ENCODE peak calls at places on chromosomes 5 and 9, in five cellular contexts. One of them, this sample, is unnamed.

GRCh38 chr9:38371495-38371894 is 21.0 kb upstream of the ALDH1B1 start:
- DNase-seq in NCI-H774: peak; percentile 60
- DNase-seq in activated naive CD8-positive, alpha-beta T cell treated with anti-CD3 and anti-CD28 coated beads, Interleukin-2, amount 50 U/mL, for 16 hours: no peak
- DNase-seq in GM23248: peak; percentile 42
- DNase-seq in KBM-7: peak; percentile 14
- DNase-seq in this sample: no peak

GRCh38 chr5:154141686-154142300 is 48.7 kb upstream of the GALNT10 start:
- DNase-seq in activated naive CD8-positive, alpha-beta T cell treated with anti-CD3 and anti-CD28 coated beads, Interleukin-2, amount 50 U/mL, for 16 hours: no peak
- DNase-seq in NCI-H774: no peak
- DNase-seq in GM23248: no peak
- DNase-seq in KBM-7: no peak
- DNase-seq in this sample: no peak

GRCh38 chr5:41575110-41575779 is 64.8 kb upstream of the PLCXD3 start:
- DNase-seq in KBM-7: no peak
- DNase-seq in activated naive CD8-positive, alpha-beta T cell treated with anti-CD3 and anti-CD28 coated beads, Interleukin-2, amount 50 U/mL, for 16 hours: no peak
- DNase-seq in NCI-H774: no peak
- DNase-seq in GM23248: no peak
- DNase-seq in this sample: no peak

GRCh38 chr9:134922066-134922931 is 4.6 kb upstream of the FCN1 start:
- DNase-seq in NCI-H774: no peak
- DNase-seq in KBM-7: peak; percentile 9
- DNase-seq in activated naive CD8-positive, alpha-beta T cell treated with anti-CD3 and anti-CD28 coated beads, Interleukin-2, amount 50 U/mL, for 16 hours: no peak
- DNase-seq in GM23248: no peak
- DNase-seq in this sample: no peak

GRCh38 chr5:127813633-127814171 is 110.5 kb downstream of the CCDC192 start:
- DNase-seq in NCI-H774: no peak
- DNase-seq in activated naive CD8-positive, alpha-beta T cell treated with anti-CD3 and anti-CD28 coated beads, Interleukin-2, amount 50 U/mL, for 16 hours: no peak
- DNase-seq in KBM-7: no peak
- DNase-seq in GM23248: peak; percentile 87
- DNase-seq in this sample: no peak

GRCh38 chr5:81182396-81183390 is 50.4 kb upstream of the CKMT2 start:
- DNase-seq in activated naive CD8-positive, alpha-beta T cell treated with anti-CD3 and anti-CD28 coated beads, Interleukin-2, amount 50 U/mL, for 16 hours: no peak
- DNase-seq in NCI-H774: no peak
- DNase-seq in GM23248: no peak
- DNase-seq in KBM-7: no peak
- DNase-seq in this sample: no peak

GRCh38 chr5:23522553-23522952 is 15.1 kb downstream of the PRDM9 start:
- DNase-seq in activated naive CD8-positive, alpha-beta T cell treated with anti-CD3 and anti-CD28 coated beads, Interleukin-2, amount 50 U/mL, for 16 hours: no peak
- DNase-seq in GM23248: no peak
- DNase-seq in KBM-7: no peak
- DNase-seq in NCI-H774: no peak
- DNase-seq in this sample: no peak

GRCh38 chr5:141879941-141880738 is 1.9 kb upstream of the PCDH1 start:
- DNase-seq in activated naive CD8-positive, alpha-beta T cell treated with anti-CD3 and anti-CD28 coated beads, Interleukin-2, amount 50 U/mL, for 16 hours: no peak
- DNase-seq in KBM-7: no peak
- DNase-seq in NCI-H774: no peak
- DNase-seq in GM23248: no peak
- DNase-seq in this sample: no peak

GRCh38 chr5:127396490-127397155 is 106.0 kb downstream of the MEGF10 start:
- DNase-seq in KBM-7: no peak
- DNase-seq in GM23248: no peak
- DNase-seq in NCI-H774: no peak
- DNase-seq in activated naive CD8-positive, alpha-beta T cell treated with anti-CD3 and anti-CD28 coated beads, Interleukin-2, amount 50 U/mL, for 16 hours: no peak
- DNase-seq in this sample: no peak

GRCh38 chr5:122415481-122416120 is 103.6 kb downstream of the SNCAIP start:
- DNase-seq in NCI-H774: peak; percentile 60
- DNase-seq in GM23248: peak; percentile 75
- DNase-seq in activated naive CD8-positive, alpha-beta T cell treated with anti-CD3 and anti-CD28 coated beads, Interleukin-2, amount 50 U/mL, for 16 hours: no peak
- DNase-seq in KBM-7: peak; percentile 35
- DNase-seq in this sample: peak; percentile 54

GRCh38 chr9:36031774-36032565 is 4.7 kb upstream of the RECK start:
- DNase-seq in KBM-7: no peak
- DNase-seq in activated naive CD8-positive, alpha-beta T cell treated with anti-CD3 and anti-CD28 coated beads, Interleukin-2, amount 50 U/mL, for 16 hours: no peak
- DNase-seq in GM23248: peak; percentile 60
- DNase-seq in NCI-H774: no peak
- DNase-seq in this sample: no peak

GRCh38 chr5:43121565-43122484 is 1.1 kb downstream of the ZNF131 start:
- DNase-seq in KBM-7: peak; percentile 69
- DNase-seq in NCI-H774: no peak
- DNase-seq in GM23248: peak; percentile 82
- DNase-seq in activated naive CD8-positive, alpha-beta T cell treated with anti-CD3 and anti-CD28 coated beads, Interleukin-2, amount 50 U/mL, for 16 hours: no peak
- DNase-seq in this sample: no peak

GRCh38 chr5:96602776-96603175 is 59.4 kb upstream of the CAST start:
- DNase-seq in GM23248: no peak
- DNase-seq in NCI-H774: no peak
- DNase-seq in activated naive CD8-positive, alpha-beta T cell treated with anti-CD3 and anti-CD28 coated beads, Interleukin-2, amount 50 U/mL, for 16 hours: no peak
- DNase-seq in KBM-7: no peak
- DNase-seq in this sample: no peak

GRCh38 chr5:143887901-143888648 is 76.1 kb downstream of the HMHB1 start:
- DNase-seq in GM23248: peak; percentile 91
- DNase-seq in KBM-7: no peak
- DNase-seq in NCI-H774: no peak
- DNase-seq in activated naive CD8-positive, alpha-beta T cell treated with anti-CD3 and anti-CD28 coated beads, Interleukin-2, amount 50 U/mL, for 16 hours: no peak
- DNase-seq in this sample: no peak

GRCh38 chr9:95495988-95496387 is 20.8 kb downstream of the PTCH1 start:
- DNase-seq in activated naive CD8-positive, alpha-beta T cell treated with anti-CD3 and anti-CD28 coated beads, Interleukin-2, amount 50 U/mL, for 16 hours: no peak
- DNase-seq in KBM-7: no peak
- DNase-seq in GM23248: no peak
- DNase-seq in NCI-H774: no peak
- DNase-seq in this sample: no peak

GRCh38 chr9:13665418-13666066 is 386.1 kb upstream of the MPDZ start:
- DNase-seq in activated naive CD8-positive, alpha-beta T cell treated with anti-CD3 and anti-CD28 coated beads, Interleukin-2, amount 50 U/mL, for 16 hours: no peak
- DNase-seq in NCI-H774: peak; percentile 27
- DNase-seq in KBM-7: peak; percentile 16
- DNase-seq in GM23248: peak; percentile 12
- DNase-seq in this sample: no peak

GRCh38 chr9:99357575-99357974 is 135.5 kb downstream of the SEC61B start:
- DNase-seq in activated naive CD8-positive, alpha-beta T cell treated with anti-CD3 and anti-CD28 coated beads, Interleukin-2, amount 50 U/mL, for 16 hours: no peak
- DNase-seq in GM23248: peak; percentile 79
- DNase-seq in KBM-7: no peak
- DNase-seq in NCI-H774: no peak
- DNase-seq in this sample: no peak